ENCODE peak calls at places on chromosomes 12 and 14, in seven cellular contexts. Z is NCI-H345; U is GM03348; O is stromal cell of bone marrow; N is ELR; B is stimulated activated CD8-positive, alpha-beta memory T cell treated with anti-CD3 and anti-CD28 coated beads, Interleukin-7, amount 100 ng/mL, for 4 hours; Q is mucosa of gallbladder. D is an unnamed sample.

GRCh38 chr14:99187858-99188257 is 84.1 kb downstream of the BCL11B start:
- DNase-seq in B (no peak), Q (no peak), N (no peak), Z (no peak), O (no peak), U (no peak), D (no peak)

GRCh38 chr12:104356231-104357115 is 52.9 kb downstream of the EID3 start:
- DNase-seq in Z (no peak), B (no peak), O (no peak), N (peak), Q (no peak), U (peak), D (no peak)

GRCh38 chr14:104431929-104432541 is 147.5 kb upstream of the C14orf180 start:
- DNase-seq in Q (no peak), Z (no peak), B (no peak), N (no peak), U (no peak), O (no peak), D (no peak)

GRCh38 chr14:102659797-102660196 is 67.3 kb downstream of the RCOR1 start:
- DNase-seq in Q (no peak), N (peak), U (peak), Z (no peak), O (peak), B (no peak), D (peak)

GRCh38 chr14:103333754-103334643 is at the start of gene EIF5:
- DNase-seq in Q (peak), O (peak), B (peak), Z (peak), N (peak), U (peak), D (peak)

GRCh38 chr12:132661972-132662371 is 25.2 kb downstream of the POLE start:
- DNase-seq in Z (no peak), U (no peak), O (no peak), B (no peak), Q (no peak), N (no peak), D (no peak)

GRCh38 chr14:95345032-95345431 is 25.3 kb upstream of the CLMN start:
- DNase-seq in U (no peak), Q (no peak), B (no peak), N (no peak), O (no peak), Z (no peak), D (no peak)

GRCh38 chr12:57342207-57342691 is 88.6 kb downstream of the R3HDM2 start:
- DNase-seq in O (no peak), N (no peak), Q (no peak), Z (no peak), B (no peak), U (peak), D (no peak)

GRCh38 chr12:19692091-19692490 is 252.8 kb downstream of the AEBP2 start:
- DNase-seq in Z (no peak), Q (no peak), N (no peak), O (no peak), U (no peak), B (no peak), D (no peak)

GRCh38 chr14:105204206-105204930 is 23.3 kb upstream of the NUDT14 start:
- DNase-seq in Q (peak), N (no peak), U (peak), Z (no peak), O (no peak), B (no peak), D (no peak)

GRCh38 chr12:50110762-50111416 is 1.1 kb upstream of the COX14 start:
- DNase-seq in U (peak), O (peak), Q (peak), Z (no peak), B (no peak), N (peak), D (peak)

GRCh38 chr14:50008562-50009355 is 107.6 kb downstream of the VCPKMT start:
- DNase-seq in B (no peak), Z (no peak), N (peak), O (no peak), U (no peak), Q (no peak), D (no peak)

GRCh38 chr14:69948311-69948710 is 69.1 kb downstream of the SMOC1 start:
- DNase-seq in N (no peak), B (no peak), Z (no peak), O (no peak), Q (no peak), U (no peak), D (no peak)

GRCh38 chr14:23789696-23790095 is 153.5 kb downstream of the DHRS2 start:
- DNase-seq in U (no peak), Q (no peak), B (no peak), N (no peak), O (no peak), Z (no peak), D (no peak)

GRCh38 chr12:5222011-5222461 is 178.4 kb downstream of the KCNA5 start:
- DNase-seq in B (no peak), Z (peak), U (no peak), O (no peak), N (no peak), Q (no peak), D (no peak)

GRCh38 chr12:69682136-69682755 is 16.9 kb downstream of the BEST3 start:
- DNase-seq in Z (no peak), Q (no peak), U (no peak), O (no peak), B (no peak), N (no peak), D (no peak)

GRCh38 chr12:30450872-30451271 is 244.8 kb downstream of the IPO8 start:
- DNase-seq in Z (peak), O (no peak), Q (no peak), N (peak), B (no peak), U (no peak), D (no peak)

GRCh38 chr12:108722992-108723766 is 8.1 kb downstream of the CORO1C start:
- DNase-seq in Z (no peak), O (peak), U (peak), N (peak), Q (no peak), B (no peak), D (peak)

D was measured in kidney glomerular epithelial cell.